ENCODE peak calls at places on chromosome X, in seven cellular contexts. M, B, X, N, S, O and P are unnamed samples.

GRCh38 chrX:152824841-152825374 is 5.6 kb downstream of the CETN2 start:
- DNase-seq in M (no peak), B (no peak), X (no peak), N (no peak), S (no peak), O (no peak), P (no peak)

GRCh38 chrX:47283015-47283771 is 50.4 kb downstream of the USP11 start:
- DNase-seq in M (no peak), B (no peak), X (no peak), N (peak), S (peak), O (peak), P (no peak)

GRCh38 chrX:39759526-39760224 is 338.1 kb downstream of the BCOR start:
- DNase-seq in M (peak), B (no peak), X (no peak), N (no peak), S (peak), O (no peak), P (no peak)

GRCh38 chrX:45992402-45993123 is 552.7 kb downstream of the ZNF674 start:
- DNase-seq in M (no peak), B (no peak), X (no peak), N (no peak), S (no peak), O (no peak), P (no peak)

GRCh38 chrX:24026403-24026801 is 584 bp downstream of the KLHL15 start:
- DNase-seq in M (no peak), B (no peak), X (no peak), N (no peak), S (peak), O (no peak), P (no peak)

GRCh38 chrX:149540133-149540620 is 635 bp upstream of the EOLA1 start:
- DNase-seq in M (peak), B (peak), X (peak), N (peak), S (peak), O (peak), P (peak)

GRCh38 chrX:136246201-136246600 is 5.0 kb downstream of the MAP7D3 start:
- DNase-seq in M (no peak), B (no peak), X (no peak), N (no peak), S (no peak), O (no peak), P (no peak)

GRCh38 chrX:1358793-1359476 is 22.4 kb downstream of the IL3RA start:
- DNase-seq in M (no peak), B (no peak), X (no peak), N (no peak), S (no peak), O (no peak), P (no peak)

GRCh38 chrX:134602410-134602809 is 55.9 kb downstream of the PLAC1 start:
- DNase-seq in M (no peak), B (no peak), X (no peak), N (no peak), S (no peak), O (no peak), P (no peak)